ENCODE peak calls at places on chromosome 12, in seven cellular contexts. L is tibial artery, P is pancreas, F is fibroblast of lung, S is suprapubic skin, I is caudate nucleus, V is kidney. Q is an unnamed sample.

GRCh38 chr12:50862316-50862715 is 19.6 kb downstream of the TMPRSS12 start:
- DNase-seq in L (no peak), P (no peak), F (peak; percentile 66), S (no peak), I (no peak), V (no peak), Q (no peak)

GRCh38 chr12:84561362-84561761 is 351.2 kb downstream of the SLC6A15 start:
- DNase-seq in L (no peak), P (no peak), F (no peak), S (no peak), I (no peak), V (no peak), Q (no peak)

GRCh38 chr12:120960657-120961056 is 17.7 kb upstream of the HNF1A start:
- DNase-seq in L (no peak), P (no peak), F (no peak), S (no peak), I (no peak), V (no peak), Q (no peak)

GRCh38 chr12:6201775-6202292 is 1.6 kb downstream of the CD9 start:
- DNase-seq in L (no peak), P (no peak), F (no peak), S (no peak), I (no peak), V (no peak), Q (no peak)

GRCh38 chr12:10366875-10367274 is 23.0 kb downstream of the KLRK1 start:
- DNase-seq in L (no peak), P (no peak), F (no peak), S (no peak), I (no peak), V (no peak), Q (no peak)

GRCh38 chr12:68237068-68237467 is 11.5 kb upstream of the IL26 start:
- DNase-seq in L (no peak), P (no peak), F (no peak), S (no peak), I (no peak), V (no peak), Q (no peak)

GRCh38 chr12:23621910-23622309 is 327.6 kb downstream of the SOX5 start:
- DNase-seq in L (no peak), P (no peak), F (no peak), S (no peak), I (no peak), V (no peak), Q (no peak)

GRCh38 chr12:50579757-50580267 is 75.0 kb downstream of the DIP2B start:
- DNase-seq in L (no peak), P (no peak), F (peak; percentile 57), S (no peak), I (no peak), V (no peak), Q (no peak)

GRCh38 chr12:2276288-2276842 is 223.6 kb downstream of the CACNA1C start:
- DNase-seq in L (no peak), P (no peak), F (peak; percentile 61), S (no peak), I (no peak), V (no peak), Q (no peak)

GRCh38 chr12:109458771-109459208 is 18.3 kb downstream of the KCTD10 start:
- DNase-seq in L (no peak), P (no peak), F (peak; percentile 52), S (no peak), I (no peak), V (no peak), Q (no peak)

GRCh38 chr12:131250951-131251315 is 297.2 kb downstream of the ADGRD1 start:
- DNase-seq in L (no peak), P (no peak), F (no peak), S (no peak), I (no peak), V (peak; percentile 36), Q (no peak)

GRCh38 chr12:131249291-131250027 is 295.8 kb downstream of the ADGRD1 start:
- DNase-seq in L (peak; percentile 76), P (no peak), F (no peak), S (no peak), I (no peak), V (peak; percentile 3), Q (no peak)

GRCh38 chr12:131253376-131254026 is 299.8 kb downstream of the ADGRD1 start:
- DNase-seq in L (no peak), P (no peak), F (no peak), S (no peak), I (no peak), V (no peak), Q (no peak)

GRCh38 chr12:131250028-131250950 is 296.6 kb downstream of the ADGRD1 start:
- DNase-seq in L (peak; percentile 71), P (no peak), F (no peak), S (no peak), I (no peak), V (peak; percentile 63), Q (no peak)

GRCh38 chr12:131251336-131252101 is 297.8 kb downstream of the ADGRD1 start:
- DNase-seq in L (no peak), P (no peak), F (no peak), S (no peak), I (no peak), V (peak; percentile 28), Q (no peak)
- H3K27ac ChIP-seq in L (no peak overlapping the region), P (no peak overlapping the region), F (no peak overlapping the region), S (no peak overlapping the region), I (no peak overlapping the region), V (no peak overlapping the region), Q (no peak overlapping the region)

GRCh38 chr12:116136340-116136739 is 141.2 kb downstream of the MED13L start:
- DNase-seq in L (no peak), P (no peak), F (peak; percentile 93), S (no peak), I (no peak), V (no peak), Q (no peak)

GRCh38 chr12:116133149-116133548 is 144.3 kb downstream of the MED13L start:
- DNase-seq in L (no peak), P (no peak), F (no peak), S (no peak), I (no peak), V (no peak), Q (no peak)

GRCh38 chr12:116130431-116130830 is 147.1 kb downstream of the MED13L start:
- DNase-seq in L (no peak), P (no peak), F (peak; percentile 83), S (no peak), I (no peak), V (no peak), Q (no peak)

GRCh38 chr12:116135209-116135930 is 142.1 kb downstream of the MED13L start:
- DNase-seq in L (no peak), P (no peak), F (peak; percentile 80), S (no peak), I (no peak), V (no peak), Q (no peak)

DNA sequence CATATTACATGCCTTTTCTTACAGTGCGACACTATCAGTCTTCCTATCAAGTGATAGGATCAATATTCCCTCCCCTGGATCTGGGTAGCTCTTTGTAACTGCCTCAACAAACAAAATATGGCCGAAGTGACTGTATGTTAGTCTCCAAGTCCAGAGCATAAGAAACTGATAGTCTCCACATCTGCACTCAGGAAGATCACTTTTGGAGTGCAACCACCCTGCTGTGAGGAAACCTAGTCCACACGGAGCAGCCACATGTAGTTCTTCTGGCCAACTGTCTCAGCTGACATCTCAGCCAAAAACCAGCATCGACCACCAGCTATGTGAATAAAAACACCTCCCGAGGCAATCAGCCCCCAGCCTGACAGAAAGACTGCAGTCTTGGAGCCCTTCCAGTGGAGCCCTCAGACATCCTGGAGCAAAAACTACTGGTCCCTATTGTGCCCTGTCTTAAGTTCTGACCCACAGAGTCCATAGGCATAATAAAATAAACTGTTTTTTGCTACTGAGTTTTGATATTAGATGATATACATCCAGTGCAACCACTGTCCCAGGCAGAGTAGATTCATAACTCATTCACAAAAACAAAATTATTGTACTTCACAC is 143.8 kb downstream of the MED13L start:
- DNase-seq in L (no peak), P (no peak), F (no peak), S (no peak), I (no peak), V (no peak), Q (no peak)
- H3K27ac ChIP-seq in L (no peak overlapping the region), P (no peak overlapping the region), F (no peak overlapping the region), S (no peak overlapping the region), I (no peak overlapping the region), V (no peak overlapping the region), Q (no peak overlapping the region)

GRCh38 chr12:47902131-47902639 is 2.6 kb downstream of the VDR start:
- DNase-seq in L (no peak), P (no peak), F (no peak), S (no peak), I (no peak), V (no peak), Q (no peak)
- H3K27ac ChIP-seq in L (no peak overlapping the region), P (no peak overlapping the region), F (peak overlapping the region; percentile 6), S (no peak overlapping the region), I (no peak overlapping the region), V (no peak overlapping the region), Q (no peak overlapping the region)

DNA sequence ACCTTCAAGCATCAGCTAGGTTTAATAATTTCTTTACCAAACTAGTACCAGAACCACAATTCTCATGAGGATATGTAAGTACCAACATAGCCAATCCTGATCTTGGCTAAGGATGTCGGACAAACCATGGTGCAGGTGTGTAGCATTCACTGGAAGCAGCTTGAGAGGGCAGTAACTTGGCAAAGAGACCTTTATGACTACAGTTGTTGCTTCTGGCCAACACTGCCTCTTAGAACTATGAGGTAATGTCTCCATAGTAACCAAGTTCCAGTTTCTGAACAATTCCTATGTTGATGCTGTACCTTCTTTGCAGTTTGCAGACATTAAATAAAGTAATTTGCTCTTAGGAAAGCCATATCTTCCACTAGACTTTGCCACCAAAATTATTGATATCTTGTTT is at the start of gene LMNTD1:
- DNase-seq in L (no peak), P (no peak), F (peak; percentile 86), S (no peak), I (no peak), V (no peak), Q (no peak)
- H3K27ac ChIP-seq in L (no peak within 1 kb of the TSS), P (no peak within 1 kb of the TSS), F (no peak within 1 kb of the TSS), S (no peak within 1 kb of the TSS), I (no peak within 1 kb of the TSS), V (no peak within 1 kb of the TSS), Q (no peak within 1 kb of the TSS)

Q was measured in substantia nigra.